ENCODE peak calls at places on chromosomes 1 and 21, in seven cellular contexts. One of them, this sample, is unnamed.

GRCh38 chr1:176560681-176561080 is 97.7 kb downstream of the PAPPA2 start:
- DNase-seq in cardiac fibroblast: no peak
- DNase-seq in tibial nerve: no peak
- DNase-seq in astrocyte of the cerebellum: no peak
- DNase-seq in OCI-LY7: no peak
- DNase-seq in endodermal cell: no peak
- DNase-seq in spleen: no peak
- DNase-seq in this sample: no peak

GRCh38 chr1:241408170-241408569 is 51.2 kb upstream of the RGS7 start:
- DNase-seq in cardiac fibroblast: peak; percentile 69
- DNase-seq in tibial nerve: no peak
- DNase-seq in astrocyte of the cerebellum: no peak
- DNase-seq in OCI-LY7: peak; percentile 4
- DNase-seq in endodermal cell: no peak
- DNase-seq in spleen: no peak
- DNase-seq in this sample: no peak

GRCh38 chr1:26477446-26478152 is 5.4 kb downstream of the HMGN2 start:
- DNase-seq in cardiac fibroblast: no peak
- DNase-seq in tibial nerve: no peak
- DNase-seq in astrocyte of the cerebellum: no peak
- DNase-seq in OCI-LY7: peak; percentile 38
- DNase-seq in endodermal cell: peak; percentile 50
- DNase-seq in spleen: no peak
- DNase-seq in this sample: no peak

GRCh38 chr1:2194898-2195673 is 514 bp upstream of the FAAP20 start:
- DNase-seq in cardiac fibroblast: peak; percentile 90
- DNase-seq in tibial nerve: peak; percentile 83
- DNase-seq in astrocyte of the cerebellum: no peak
- DNase-seq in OCI-LY7: peak; percentile 87
- DNase-seq in endodermal cell: peak; percentile 96
- DNase-seq in spleen: peak; percentile 98
- DNase-seq in this sample: peak; percentile 92

GRCh38 chr1:151131832-151132675 is 14.4 kb downstream of the SEMA6C start:
- DNase-seq in cardiac fibroblast: peak; percentile 27
- DNase-seq in tibial nerve: no peak
- DNase-seq in astrocyte of the cerebellum: no peak
- DNase-seq in OCI-LY7: no peak
- DNase-seq in endodermal cell: peak; percentile 84
- DNase-seq in spleen: no peak
- DNase-seq in this sample: no peak

GRCh38 chr1:36224537-36225297 is 474 bp downstream of the THRAP3 start:
- DNase-seq in cardiac fibroblast: peak; percentile 90
- DNase-seq in tibial nerve: peak; percentile 80
- DNase-seq in astrocyte of the cerebellum: peak; percentile 77
- DNase-seq in OCI-LY7: no peak
- DNase-seq in endodermal cell: peak; percentile 93
- DNase-seq in spleen: peak; percentile 96
- DNase-seq in this sample: no peak

GRCh38 chr1:29760165-29760564 is 523.8 kb downstream of the PTPRU start:
- DNase-seq in cardiac fibroblast: no peak
- DNase-seq in tibial nerve: no peak
- DNase-seq in astrocyte of the cerebellum: no peak
- DNase-seq in OCI-LY7: no peak
- DNase-seq in endodermal cell: no peak
- DNase-seq in spleen: no peak
- DNase-seq in this sample: no peak

GRCh38 chr1:228373681-228374571 is 32.7 kb downstream of the TRIM11 start:
- DNase-seq in cardiac fibroblast: no peak
- DNase-seq in tibial nerve: no peak
- DNase-seq in astrocyte of the cerebellum: no peak
- DNase-seq in OCI-LY7: no peak
- DNase-seq in endodermal cell: no peak
- DNase-seq in spleen: peak; percentile 68
- DNase-seq in this sample: no peak

GRCh38 chr1:115466433-115466832 is 128.4 kb upstream of the NGF start:
- DNase-seq in cardiac fibroblast: no peak
- DNase-seq in tibial nerve: no peak
- DNase-seq in astrocyte of the cerebellum: no peak
- DNase-seq in OCI-LY7: no peak
- DNase-seq in endodermal cell: peak; percentile 63
- DNase-seq in spleen: no peak
- DNase-seq in this sample: no peak

GRCh38 chr1:180270767-180271639 is 40.9 kb downstream of the LHX4 start:
- DNase-seq in cardiac fibroblast: peak; percentile 70
- DNase-seq in tibial nerve: no peak
- DNase-seq in astrocyte of the cerebellum: peak; percentile 38
- DNase-seq in OCI-LY7: no peak
- DNase-seq in endodermal cell: peak; percentile 56
- DNase-seq in spleen: peak; percentile 50
- DNase-seq in this sample: no peak

GRCh38 chr21:46059195-46059594 is 38.7 kb upstream of the COL6A2 start:
- DNase-seq in cardiac fibroblast: no peak
- DNase-seq in tibial nerve: no peak
- DNase-seq in astrocyte of the cerebellum: no peak
- DNase-seq in OCI-LY7: no peak
- DNase-seq in endodermal cell: peak; percentile 17
- DNase-seq in spleen: no peak
- DNase-seq in this sample: no peak

GRCh38 chr1:219847215-219847855 is 81.0 kb downstream of the SLC30A10 start:
- DNase-seq in cardiac fibroblast: peak; percentile 2
- DNase-seq in tibial nerve: no peak
- DNase-seq in astrocyte of the cerebellum: no peak
- DNase-seq in OCI-LY7: no peak
- DNase-seq in endodermal cell: no peak
- DNase-seq in spleen: no peak
- DNase-seq in this sample: no peak

GRCh38 chr1:11731719-11732283 is 4.1 kb upstream of the AGTRAP start:
- DNase-seq in cardiac fibroblast: peak; percentile 61
- DNase-seq in tibial nerve: peak; percentile 70
- DNase-seq in astrocyte of the cerebellum: peak; percentile 46
- DNase-seq in OCI-LY7: no peak
- DNase-seq in endodermal cell: peak; percentile 80
- DNase-seq in spleen: peak; percentile 85
- DNase-seq in this sample: peak; percentile 6

GRCh38 chr1:159970932-159971342 is 16.9 kb upstream of the SLAMF9 start:
- DNase-seq in cardiac fibroblast: no peak
- DNase-seq in tibial nerve: no peak
- DNase-seq in astrocyte of the cerebellum: no peak
- DNase-seq in OCI-LY7: no peak
- DNase-seq in endodermal cell: no peak
- DNase-seq in spleen: no peak
- DNase-seq in this sample: no peak

GRCh38 chr1:158199840-158200239 is 19.1 kb downstream of the CD1D start:
- DNase-seq in cardiac fibroblast: peak; percentile 56
- DNase-seq in tibial nerve: no peak
- DNase-seq in astrocyte of the cerebellum: no peak
- DNase-seq in OCI-LY7: no peak
- DNase-seq in endodermal cell: no peak
- DNase-seq in spleen: no peak
- DNase-seq in this sample: no peak

GRCh38 chr1:230278871-230279582 is 147.1 kb downstream of the PGBD5 start:
- DNase-seq in cardiac fibroblast: no peak
- DNase-seq in tibial nerve: no peak
- DNase-seq in astrocyte of the cerebellum: no peak
- DNase-seq in OCI-LY7: no peak
- DNase-seq in endodermal cell: no peak
- DNase-seq in spleen: peak; percentile 70
- DNase-seq in this sample: no peak

GRCh38 chr1:2569060-2569459 is 12.9 kb downstream of the TNFRSF14 start:
- DNase-seq in cardiac fibroblast: no peak
- DNase-seq in tibial nerve: no peak
- DNase-seq in astrocyte of the cerebellum: no peak
- DNase-seq in OCI-LY7: no peak
- DNase-seq in endodermal cell: no peak
- DNase-seq in spleen: no peak
- DNase-seq in this sample: no peak

GRCh38 chr1:198132060-198132781 is 24.6 kb upstream of the NEK7 start:
- DNase-seq in cardiac fibroblast: no peak
- DNase-seq in tibial nerve: no peak
- DNase-seq in astrocyte of the cerebellum: no peak
- DNase-seq in OCI-LY7: no peak
- DNase-seq in endodermal cell: no peak
- DNase-seq in spleen: no peak
- DNase-seq in this sample: no peak

GRCh38 chr1:234871710-234872262 is 256.9 kb downstream of the TOMM20 start:
- DNase-seq in cardiac fibroblast: no peak
- DNase-seq in tibial nerve: no peak
- DNase-seq in astrocyte of the cerebellum: no peak
- DNase-seq in OCI-LY7: no peak
- DNase-seq in endodermal cell: peak; percentile 70
- DNase-seq in spleen: no peak
- DNase-seq in this sample: no peak

GRCh38 chr1:17438977-17439249 is 564 bp downstream of the RCC2 start:
- DNase-seq in cardiac fibroblast: no peak
- DNase-seq in tibial nerve: no peak
- DNase-seq in astrocyte of the cerebellum: no peak
- DNase-seq in OCI-LY7: no peak
- DNase-seq in endodermal cell: no peak
- DNase-seq in spleen: peak; percentile 83
- DNase-seq in this sample: no peak

GRCh38 chr1:163670980-163671757 is 349.4 kb downstream of the NUF2 start:
- DNase-seq in cardiac fibroblast: no peak
- DNase-seq in tibial nerve: no peak
- DNase-seq in astrocyte of the cerebellum: no peak
- DNase-seq in OCI-LY7: no peak
- DNase-seq in endodermal cell: no peak
- DNase-seq in spleen: no peak
- DNase-seq in this sample: no peak

GRCh38 chr1:145891143-145891542 is 5.5 kb upstream of the ANKRD35 start:
- DNase-seq in cardiac fibroblast: peak; percentile 76
- DNase-seq in tibial nerve: no peak
- DNase-seq in astrocyte of the cerebellum: peak; percentile 58
- DNase-seq in OCI-LY7: no peak
- DNase-seq in endodermal cell: no peak
- DNase-seq in spleen: no peak
- DNase-seq in this sample: no peak

GRCh38 chr1:200895448-200895799 is 724 bp downstream of the INAVA start:
- DNase-seq in cardiac fibroblast: no peak
- DNase-seq in tibial nerve: no peak
- DNase-seq in astrocyte of the cerebellum: no peak
- DNase-seq in OCI-LY7: no peak
- DNase-seq in endodermal cell: no peak
- DNase-seq in spleen: no peak
- DNase-seq in this sample: no peak
- H3K4me3 ChIP-seq in cardiac fibroblast: no peak overlapping the region
- H3K4me3 ChIP-seq in tibial nerve: peak overlapping the region; percentile 31
- H3K4me3 ChIP-seq in astrocyte of the cerebellum: no peak overlapping the region
- H3K4me3 ChIP-seq in OCI-LY7: no peak overlapping the region
- H3K4me3 ChIP-seq in endodermal cell: peak overlapping the region; percentile 65
- H3K4me3 ChIP-seq in spleen: no peak overlapping the region
- H3K4me3 ChIP-seq in this sample: no peak overlapping the region

DNA sequence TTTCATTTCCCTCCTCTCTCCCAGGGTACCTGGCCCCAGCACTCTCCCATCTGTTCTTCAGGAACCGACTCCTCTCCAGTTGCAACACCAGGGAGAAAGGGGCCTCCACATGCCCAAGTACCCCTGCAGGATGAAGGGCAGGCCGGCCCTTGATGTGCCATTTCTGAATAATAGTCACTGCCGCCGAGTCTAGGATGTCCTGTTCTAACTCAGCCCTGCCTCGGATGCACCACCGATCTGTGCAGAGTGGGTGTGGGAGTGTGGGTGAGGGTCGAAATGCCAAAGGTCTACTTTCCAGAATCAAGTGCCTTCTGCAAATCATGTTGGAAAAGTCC is 25.4 kb upstream of the SPSB1 start:
- DNase-seq in cardiac fibroblast: no peak
- DNase-seq in tibial nerve: no peak
- DNase-seq in astrocyte of the cerebellum: no peak
- DNase-seq in OCI-LY7: no peak
- DNase-seq in endodermal cell: no peak
- DNase-seq in spleen: no peak
- DNase-seq in this sample: no peak
- H3K4me3 ChIP-seq in cardiac fibroblast: no peak overlapping the region
- H3K4me3 ChIP-seq in tibial nerve: no peak overlapping the region
- H3K4me3 ChIP-seq in astrocyte of the cerebellum: no peak overlapping the region
- H3K4me3 ChIP-seq in OCI-LY7: no peak overlapping the region
- H3K4me3 ChIP-seq in endodermal cell: no peak overlapping the region
- H3K4me3 ChIP-seq in spleen: no peak overlapping the region
- H3K4me3 ChIP-seq in this sample: no peak overlapping the region

GRCh38 chr1:1021860-1022259 is 1.9 kb downstream of the AGRN start:
- DNase-seq in cardiac fibroblast: peak; percentile 64
- DNase-seq in tibial nerve: no peak
- DNase-seq in astrocyte of the cerebellum: no peak
- DNase-seq in OCI-LY7: no peak
- DNase-seq in endodermal cell: no peak
- DNase-seq in spleen: no peak
- DNase-seq in this sample: no peak

GRCh38 chr1:1023700-1024099 is 3.8 kb downstream of the AGRN start:
- DNase-seq in cardiac fibroblast: no peak
- DNase-seq in tibial nerve: no peak
- DNase-seq in astrocyte of the cerebellum: no peak
- DNase-seq in OCI-LY7: no peak
- DNase-seq in endodermal cell: peak; percentile 72
- DNase-seq in spleen: no peak
- DNase-seq in this sample: no peak

GRCh38 chr1:1021010-1021845 is 1.3 kb downstream of the AGRN start:
- DNase-seq in cardiac fibroblast: peak; percentile 71
- DNase-seq in tibial nerve: no peak
- DNase-seq in astrocyte of the cerebellum: no peak
- DNase-seq in OCI-LY7: no peak
- DNase-seq in endodermal cell: peak; percentile 70
- DNase-seq in spleen: no peak
- DNase-seq in this sample: no peak

GRCh38 chr1:1020415-1021009 is 592 bp downstream of the AGRN start:
- DNase-seq in cardiac fibroblast: no peak
- DNase-seq in tibial nerve: no peak
- DNase-seq in astrocyte of the cerebellum: no peak
- DNase-seq in OCI-LY7: no peak
- DNase-seq in endodermal cell: peak; percentile 70
- DNase-seq in spleen: no peak
- DNase-seq in this sample: no peak

GRCh38 chr1:1022322-1023090 is 2.6 kb downstream of the AGRN start:
- DNase-seq in cardiac fibroblast: no peak
- DNase-seq in tibial nerve: no peak
- DNase-seq in astrocyte of the cerebellum: no peak
- DNase-seq in OCI-LY7: no peak
- DNase-seq in endodermal cell: no peak
- DNase-seq in spleen: no peak
- DNase-seq in this sample: no peak
- H3K4me3 ChIP-seq in cardiac fibroblast: no peak overlapping the region
- H3K4me3 ChIP-seq in tibial nerve: no peak overlapping the region
- H3K4me3 ChIP-seq in astrocyte of the cerebellum: no peak overlapping the region
- H3K4me3 ChIP-seq in OCI-LY7: no peak overlapping the region
- H3K4me3 ChIP-seq in endodermal cell: peak overlapping the region; percentile 80
- H3K4me3 ChIP-seq in spleen: no peak overlapping the region
- H3K4me3 ChIP-seq in this sample: no peak overlapping the region

DNA sequence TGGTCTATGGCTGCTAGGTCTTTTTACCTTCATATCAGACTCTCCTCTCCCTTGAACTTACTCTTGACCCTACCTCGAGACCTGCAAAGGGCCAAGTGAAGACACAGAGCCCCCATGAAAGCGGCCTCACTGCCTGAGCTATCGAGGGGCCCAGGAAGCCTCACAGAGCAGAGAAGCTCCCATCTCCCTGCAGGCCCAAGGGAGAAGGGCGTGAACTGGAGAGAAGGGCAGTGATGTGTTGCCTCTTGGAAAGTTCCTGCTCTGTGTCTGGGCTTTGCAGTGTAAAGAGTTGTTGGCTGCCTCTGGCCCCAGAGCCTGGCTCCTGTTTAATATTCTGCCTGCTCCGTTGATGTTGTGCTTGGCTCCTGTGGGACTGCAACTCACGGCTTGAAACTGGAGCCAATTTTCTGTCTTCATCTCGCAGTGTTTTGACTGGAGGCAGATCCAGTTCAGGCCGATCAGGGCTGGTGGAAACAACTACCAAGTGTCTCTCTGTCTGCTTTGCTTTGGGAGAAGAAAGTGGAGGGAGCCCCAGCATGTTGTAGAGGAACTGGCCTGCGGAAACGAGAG is 4.3 kb downstream of the SERTAD4 start:
- DNase-seq in cardiac fibroblast: peak; percentile 82
- DNase-seq in tibial nerve: peak; percentile 69
- DNase-seq in astrocyte of the cerebellum: peak; percentile 75
- DNase-seq in OCI-LY7: no peak
- DNase-seq in endodermal cell: peak; percentile 62
- DNase-seq in spleen: no peak
- DNase-seq in this sample: no peak
- H3K4me3 ChIP-seq in cardiac fibroblast: peak overlapping the region; percentile 2
- H3K4me3 ChIP-seq in tibial nerve: no peak overlapping the region
- H3K4me3 ChIP-seq in astrocyte of the cerebellum: peak overlapping the region; percentile 20
- H3K4me3 ChIP-seq in OCI-LY7: no peak overlapping the region
- H3K4me3 ChIP-seq in endodermal cell: no peak overlapping the region
- H3K4me3 ChIP-seq in spleen: no peak overlapping the region
- H3K4me3 ChIP-seq in this sample: no peak overlapping the region

This sample was measured in CD4-positive, CD25-positive, alpha-beta regulatory T cell.